ENCODE peak calls at places on chromosome X, in five cellular contexts. R is HS-5, C is HEK293T, N is astrocyte, Y is epithelial cell of esophagus. B is an unnamed sample.

GRCh38 chrX:74304016-74304415 is at the start of gene ZCCHC13:
- DNase-seq in R (no peak), C (no peak), Y (no peak), N (no peak), B (no peak)

GRCh38 chrX:108584617-108585211 is 145.1 kb downstream of the COL4A5 start:
- DNase-seq in Y (peak; percentile 18), C (peak; percentile 20), R (no peak), N (no peak), B (peak; percentile 31)

GRCh38 chrX:4706961-4707360 is 993.5 kb upstream of the PRKX start:
- DNase-seq in N (no peak), R (no peak), C (no peak), Y (no peak), B (no peak)

GRCh38 chrX:9677098-9677739 is 88.4 kb downstream of the GPR143 start:
- DNase-seq in Y (peak; percentile 68), R (no peak), N (peak; percentile 44), C (no peak), B (no peak)

GRCh38 chrX:119753639-119754257 is 4.6 kb upstream of the SOWAHD start:
- DNase-seq in Y (peak; percentile 45), C (peak; percentile 71), N (no peak), R (no peak), B (peak; percentile 78)

GRCh38 chrX:39564751-39565150 is 533.0 kb downstream of the BCOR start:
- DNase-seq in N (no peak), R (no peak), Y (no peak), C (no peak), B (no peak)

GRCh38 chrX:133792198-133792953 is 193.0 kb downstream of the GPC3 start:
- DNase-seq in C (peak; percentile 85), R (peak; percentile 18), Y (peak; percentile 68), N (peak; percentile 45), B (peak; percentile 88)

GRCh38 chrX:22063284-22063683 is 31.2 kb downstream of the PHEX start:
- DNase-seq in Y (peak; percentile 4), R (no peak), N (peak; percentile 8), C (no peak), B (no peak)

GRCh38 chrX:53526999-53527398 is 92.8 kb upstream of the HSD17B10 start:
- DNase-seq in N (no peak), C (no peak), Y (no peak), R (no peak), B (no peak)

GRCh38 chrX:97389761-97390192 is 506.1 kb downstream of the RPA4 start:
- DNase-seq in Y (peak; percentile 59), C (no peak), R (peak; percentile 56), N (peak; percentile 85), B (no peak)

GRCh38 chrX:48468693-48469691 is 1.1 kb downstream of the SLC38A5 start:
- DNase-seq in R (no peak), C (no peak), N (no peak), Y (no peak), B (peak; percentile 53)

GRCh38 chrX:46561931-46562721 is 11.4 kb upstream of the CHST7 start:
- DNase-seq in N (no peak), Y (no peak), R (no peak), C (no peak), B (no peak)

GRCh38 chrX:52990848-52991247 is 32.5 kb upstream of the FAM156A start:
- DNase-seq in N (peak; percentile 15), C (no peak), Y (no peak), R (no peak), B (no peak)

GRCh38 chrX:120559799-120560198 is 963 bp downstream of the CUL4B start:
- DNase-seq in C (no peak), Y (peak; percentile 29), N (no peak), R (no peak), B (peak; percentile 13)

GRCh38 chrX:66914082-66914481 is 275.2 kb upstream of the EDA2R start:
- DNase-seq in C (peak; percentile 6), R (no peak), N (no peak), Y (peak; percentile 24), B (no peak)

B was measured in A673.